ENCODE peak calls at places on chromosomes 4 and X, in five cellular contexts. One of them, this sample, is unnamed.

GRCh38 chr4:5810151-5810550 is 82.7 kb downstream of the CRMP1 start:
- DNase-seq in HT1080: no peak
- DNase-seq in lower leg skin: no peak
- DNase-seq in stimulated activated CD8-positive, alpha-beta memory T cell treated with anti-CD3 and anti-CD28 coated beads, Interleukin-4, amount 100 ng/mL, for 1 hour: no peak
- DNase-seq in stimulated activated naive CD8-positive, alpha-beta T cell treated with anti-CD3 and anti-CD28 coated beads, Interleukin-15, Interleukin-2, amounts not matched to agents 100 U/mL and 50 U/mL, for 24 hours: no peak
- DNase-seq in this sample: no peak

GRCh38 chr4:23033796-23034195 is 341.1 kb downstream of the GBA3 start:
- DNase-seq in HT1080: no peak
- DNase-seq in lower leg skin: no peak
- DNase-seq in stimulated activated CD8-positive, alpha-beta memory T cell treated with anti-CD3 and anti-CD28 coated beads, Interleukin-4, amount 100 ng/mL, for 1 hour: no peak
- DNase-seq in stimulated activated naive CD8-positive, alpha-beta T cell treated with anti-CD3 and anti-CD28 coated beads, Interleukin-15, Interleukin-2, amounts not matched to agents 100 U/mL and 50 U/mL, for 24 hours: no peak
- DNase-seq in this sample: no peak

GRCh38 chrX:153184787-153185186 is 5.7 kb downstream of the MAGEA1 start:
- DNase-seq in HT1080: no peak
- DNase-seq in lower leg skin: no peak
- DNase-seq in stimulated activated CD8-positive, alpha-beta memory T cell treated with anti-CD3 and anti-CD28 coated beads, Interleukin-4, amount 100 ng/mL, for 1 hour: no peak
- DNase-seq in stimulated activated naive CD8-positive, alpha-beta T cell treated with anti-CD3 and anti-CD28 coated beads, Interleukin-15, Interleukin-2, amounts not matched to agents 100 U/mL and 50 U/mL, for 24 hours: no peak
- DNase-seq in this sample: no peak

GRCh38 chr4:64882311-64883086 is 473.2 kb upstream of the TECRL start:
- DNase-seq in HT1080: no peak
- DNase-seq in lower leg skin: no peak
- DNase-seq in stimulated activated CD8-positive, alpha-beta memory T cell treated with anti-CD3 and anti-CD28 coated beads, Interleukin-4, amount 100 ng/mL, for 1 hour: no peak
- DNase-seq in stimulated activated naive CD8-positive, alpha-beta T cell treated with anti-CD3 and anti-CD28 coated beads, Interleukin-15, Interleukin-2, amounts not matched to agents 100 U/mL and 50 U/mL, for 24 hours: no peak
- DNase-seq in this sample: no peak

GRCh38 chr4:173346074-173346473 is 11.9 kb upstream of the HMGB2 start:
- DNase-seq in HT1080: peak; percentile 59
- DNase-seq in lower leg skin: no peak
- DNase-seq in stimulated activated CD8-positive, alpha-beta memory T cell treated with anti-CD3 and anti-CD28 coated beads, Interleukin-4, amount 100 ng/mL, for 1 hour: no peak
- DNase-seq in stimulated activated naive CD8-positive, alpha-beta T cell treated with anti-CD3 and anti-CD28 coated beads, Interleukin-15, Interleukin-2, amounts not matched to agents 100 U/mL and 50 U/mL, for 24 hours: no peak
- DNase-seq in this sample: no peak

GRCh38 chr4:166594326-166594946 is 639.9 kb downstream of the SPOCK3 start:
- DNase-seq in HT1080: peak; percentile 51
- DNase-seq in lower leg skin: no peak
- DNase-seq in stimulated activated CD8-positive, alpha-beta memory T cell treated with anti-CD3 and anti-CD28 coated beads, Interleukin-4, amount 100 ng/mL, for 1 hour: no peak
- DNase-seq in stimulated activated naive CD8-positive, alpha-beta T cell treated with anti-CD3 and anti-CD28 coated beads, Interleukin-15, Interleukin-2, amounts not matched to agents 100 U/mL and 50 U/mL, for 24 hours: no peak
- DNase-seq in this sample: no peak

GRCh38 chrX:68938244-68939004 is 109.6 kb downstream of the EFNB1 start:
- DNase-seq in HT1080: peak; percentile 76
- DNase-seq in lower leg skin: peak; percentile 49
- DNase-seq in stimulated activated CD8-positive, alpha-beta memory T cell treated with anti-CD3 and anti-CD28 coated beads, Interleukin-4, amount 100 ng/mL, for 1 hour: no peak
- DNase-seq in stimulated activated naive CD8-positive, alpha-beta T cell treated with anti-CD3 and anti-CD28 coated beads, Interleukin-15, Interleukin-2, amounts not matched to agents 100 U/mL and 50 U/mL, for 24 hours: no peak
- DNase-seq in this sample: no peak

GRCh38 chr4:8819019-8819418 is 52.6 kb downstream of the HMX1 start:
- DNase-seq in HT1080: no peak
- DNase-seq in lower leg skin: peak; percentile 64
- DNase-seq in stimulated activated CD8-positive, alpha-beta memory T cell treated with anti-CD3 and anti-CD28 coated beads, Interleukin-4, amount 100 ng/mL, for 1 hour: no peak
- DNase-seq in stimulated activated naive CD8-positive, alpha-beta T cell treated with anti-CD3 and anti-CD28 coated beads, Interleukin-15, Interleukin-2, amounts not matched to agents 100 U/mL and 50 U/mL, for 24 hours: no peak
- DNase-seq in this sample: no peak

GRCh38 chrX:10157545-10157944 is 770 bp downstream of the CLCN4 start:
- DNase-seq in HT1080: no peak
- DNase-seq in lower leg skin: no peak
- DNase-seq in stimulated activated CD8-positive, alpha-beta memory T cell treated with anti-CD3 and anti-CD28 coated beads, Interleukin-4, amount 100 ng/mL, for 1 hour: no peak
- DNase-seq in stimulated activated naive CD8-positive, alpha-beta T cell treated with anti-CD3 and anti-CD28 coated beads, Interleukin-15, Interleukin-2, amounts not matched to agents 100 U/mL and 50 U/mL, for 24 hours: no peak
- DNase-seq in this sample: no peak

This sample was measured in T follicular helper cell.